ENCODE peak calls at places on chromosomes 6 and 20, in ten cellular contexts. One of them, this sample, is unnamed.

GRCh38 chr6:57097596-57097995 is 7.6 kb downstream of the ZNF451 start:
- DNase-seq in brain microvascular endothelial cell: peak
- DNase-seq in naive thymus-derived CD4-positive, alpha-beta T cell: no peak
- DNase-seq in colonic mucosa: no peak
- DNase-seq in left ventricle myocardium inferior: no peak
- DNase-seq in sigmoid colon: no peak
- DNase-seq in GM23338: no peak
- DNase-seq in MM.1S: no peak
- DNase-seq in caudate nucleus: no peak
- DNase-seq in lower lobe of right lung: no peak
- DNase-seq in this sample: no peak

GRCh38 chr6:99590728-99591672 is 15.6 kb upstream of the PRDM13 start:
- DNase-seq in brain microvascular endothelial cell: no peak
- DNase-seq in naive thymus-derived CD4-positive, alpha-beta T cell: no peak
- DNase-seq in colonic mucosa: no peak
- DNase-seq in left ventricle myocardium inferior: no peak
- DNase-seq in sigmoid colon: peak
- DNase-seq in GM23338: peak
- DNase-seq in MM.1S: no peak
- DNase-seq in caudate nucleus: no peak
- DNase-seq in lower lobe of right lung: no peak
- DNase-seq in this sample: peak

GRCh38 chr20:34549291-34549928 is 9.1 kb upstream of the MAP1LC3A start:
- DNase-seq in brain microvascular endothelial cell: no peak
- DNase-seq in naive thymus-derived CD4-positive, alpha-beta T cell: no peak
- DNase-seq in colonic mucosa: peak
- DNase-seq in left ventricle myocardium inferior: no peak
- DNase-seq in sigmoid colon: no peak
- DNase-seq in GM23338: peak
- DNase-seq in MM.1S: no peak
- DNase-seq in caudate nucleus: no peak
- DNase-seq in lower lobe of right lung: no peak
- DNase-seq in this sample: no peak

GRCh38 chr6:32973144-32973854 is 4.9 kb downstream of the BRD2 start:
- DNase-seq in brain microvascular endothelial cell: no peak
- DNase-seq in naive thymus-derived CD4-positive, alpha-beta T cell: peak
- DNase-seq in colonic mucosa: peak
- DNase-seq in left ventricle myocardium inferior: no peak
- DNase-seq in sigmoid colon: peak
- DNase-seq in GM23338: peak
- DNase-seq in MM.1S: peak
- DNase-seq in caudate nucleus: no peak
- DNase-seq in lower lobe of right lung: no peak
- DNase-seq in this sample: no peak

GRCh38 chr6:18260448-18261106 is 3.8 kb downstream of the DEK start:
- DNase-seq in brain microvascular endothelial cell: peak
- DNase-seq in naive thymus-derived CD4-positive, alpha-beta T cell: no peak
- DNase-seq in colonic mucosa: no peak
- DNase-seq in left ventricle myocardium inferior: no peak
- DNase-seq in sigmoid colon: no peak
- DNase-seq in GM23338: no peak
- DNase-seq in MM.1S: peak
- DNase-seq in caudate nucleus: no peak
- DNase-seq in lower lobe of right lung: peak
- DNase-seq in this sample: no peak

GRCh38 chr20:49234831-49235230 is 15.6 kb downstream of the DDX27 start:
- DNase-seq in brain microvascular endothelial cell: no peak
- DNase-seq in naive thymus-derived CD4-positive, alpha-beta T cell: no peak
- DNase-seq in colonic mucosa: no peak
- DNase-seq in left ventricle myocardium inferior: no peak
- DNase-seq in sigmoid colon: no peak
- DNase-seq in GM23338: no peak
- DNase-seq in MM.1S: no peak
- DNase-seq in caudate nucleus: no peak
- DNase-seq in lower lobe of right lung: no peak
- DNase-seq in this sample: no peak

GRCh38 chr6:35461270-35461669 is 6.9 kb upstream of the RPL10A start:
- DNase-seq in brain microvascular endothelial cell: no peak
- DNase-seq in naive thymus-derived CD4-positive, alpha-beta T cell: no peak
- DNase-seq in colonic mucosa: no peak
- DNase-seq in left ventricle myocardium inferior: no peak
- DNase-seq in sigmoid colon: no peak
- DNase-seq in GM23338: no peak
- DNase-seq in MM.1S: no peak
- DNase-seq in caudate nucleus: no peak
- DNase-seq in lower lobe of right lung: no peak
- DNase-seq in this sample: no peak

GRCh38 chr20:2368621-2369020 is 12.1 kb upstream of the TGM6 start:
- DNase-seq in brain microvascular endothelial cell: no peak
- DNase-seq in naive thymus-derived CD4-positive, alpha-beta T cell: no peak
- DNase-seq in colonic mucosa: no peak
- DNase-seq in left ventricle myocardium inferior: no peak
- DNase-seq in sigmoid colon: no peak
- DNase-seq in GM23338: no peak
- DNase-seq in MM.1S: no peak
- DNase-seq in caudate nucleus: no peak
- DNase-seq in lower lobe of right lung: no peak
- DNase-seq in this sample: no peak

GRCh38 chr20:57695012-57695411 is 14.8 kb downstream of the PMEPA1 start:
- DNase-seq in brain microvascular endothelial cell: no peak
- DNase-seq in naive thymus-derived CD4-positive, alpha-beta T cell: no peak
- DNase-seq in colonic mucosa: no peak
- DNase-seq in left ventricle myocardium inferior: no peak
- DNase-seq in sigmoid colon: no peak
- DNase-seq in GM23338: no peak
- DNase-seq in MM.1S: no peak
- DNase-seq in caudate nucleus: no peak
- DNase-seq in lower lobe of right lung: peak
- DNase-seq in this sample: no peak

GRCh38 chr20:57693002-57693582 is 16.7 kb downstream of the PMEPA1 start:
- DNase-seq in brain microvascular endothelial cell: no peak
- DNase-seq in naive thymus-derived CD4-positive, alpha-beta T cell: no peak
- DNase-seq in colonic mucosa: peak
- DNase-seq in left ventricle myocardium inferior: no peak
- DNase-seq in sigmoid colon: no peak
- DNase-seq in GM23338: peak
- DNase-seq in MM.1S: no peak
- DNase-seq in caudate nucleus: no peak
- DNase-seq in lower lobe of right lung: peak
- DNase-seq in this sample: no peak

GRCh38 chr20:57695940-57696339 is 13.9 kb downstream of the PMEPA1 start:
- DNase-seq in brain microvascular endothelial cell: no peak
- DNase-seq in naive thymus-derived CD4-positive, alpha-beta T cell: no peak
- DNase-seq in colonic mucosa: no peak
- DNase-seq in left ventricle myocardium inferior: no peak
- DNase-seq in sigmoid colon: no peak
- DNase-seq in GM23338: no peak
- DNase-seq in MM.1S: no peak
- DNase-seq in caudate nucleus: no peak
- DNase-seq in lower lobe of right lung: no peak
- DNase-seq in this sample: no peak

GRCh38 chr20:57693670-57694329 is 16.0 kb downstream of the PMEPA1 start:
- DNase-seq in brain microvascular endothelial cell: no peak
- DNase-seq in naive thymus-derived CD4-positive, alpha-beta T cell: no peak
- DNase-seq in colonic mucosa: no peak
- DNase-seq in left ventricle myocardium inferior: no peak
- DNase-seq in sigmoid colon: no peak
- DNase-seq in GM23338: no peak
- DNase-seq in MM.1S: no peak
- DNase-seq in caudate nucleus: peak
- DNase-seq in lower lobe of right lung: no peak
- DNase-seq in this sample: no peak

DNA sequence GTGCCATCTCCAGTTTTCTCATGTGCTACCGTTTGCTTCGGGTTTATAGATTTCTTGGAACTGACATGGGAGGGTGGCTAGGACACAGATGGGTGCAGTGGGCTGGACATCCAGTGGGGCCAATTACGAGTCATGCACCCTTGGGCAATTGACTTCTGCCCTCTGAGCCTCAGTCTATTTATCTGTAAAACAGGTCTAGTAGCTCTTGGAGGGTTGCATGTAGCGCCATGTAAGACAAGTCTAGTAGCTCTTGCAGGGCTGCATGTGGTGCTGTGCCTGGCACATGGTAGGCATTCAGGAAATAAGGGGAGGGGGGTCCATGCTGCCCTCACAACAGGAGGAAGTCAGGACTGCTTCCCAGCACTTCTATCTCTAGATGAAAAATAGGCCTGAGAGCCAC is 15.3 kb downstream of the PMEPA1 start:
- DNase-seq in brain microvascular endothelial cell: no peak
- DNase-seq in naive thymus-derived CD4-positive, alpha-beta T cell: no peak
- DNase-seq in colonic mucosa: no peak
- DNase-seq in left ventricle myocardium inferior: no peak
- DNase-seq in sigmoid colon: no peak
- DNase-seq in GM23338: no peak
- DNase-seq in MM.1S: no peak
- DNase-seq in caudate nucleus: no peak
- DNase-seq in lower lobe of right lung: no peak
- DNase-seq in this sample: no peak
- H3K27ac ChIP-seq in brain microvascular endothelial cell: no peak
- H3K27ac ChIP-seq in naive thymus-derived CD4-positive, alpha-beta T cell: no peak
- H3K27ac ChIP-seq in colonic mucosa: no peak
- H3K27ac ChIP-seq in left ventricle myocardium inferior: no peak
- H3K27ac ChIP-seq in sigmoid colon: no peak
- H3K27ac ChIP-seq in GM23338: no peak
- H3K27ac ChIP-seq in MM.1S: no peak
- H3K27ac ChIP-seq in caudate nucleus: no peak
- H3K27ac ChIP-seq in lower lobe of right lung: no peak
- H3K27ac ChIP-seq in this sample: no peak

GRCh38 chr6:44237021-44237812 is 9.7 kb upstream of the HSP90AB1 start:
- DNase-seq in brain microvascular endothelial cell: peak
- DNase-seq in naive thymus-derived CD4-positive, alpha-beta T cell: peak
- DNase-seq in colonic mucosa: peak
- DNase-seq in left ventricle myocardium inferior: peak
- DNase-seq in sigmoid colon: peak
- DNase-seq in GM23338: peak
- DNase-seq in MM.1S: peak
- DNase-seq in caudate nucleus: peak
- DNase-seq in lower lobe of right lung: peak
- DNase-seq in this sample: peak

GRCh38 chr6:44237813-44238433 is 9.0 kb upstream of the HSP90AB1 start:
- DNase-seq in brain microvascular endothelial cell: peak
- DNase-seq in naive thymus-derived CD4-positive, alpha-beta T cell: peak
- DNase-seq in colonic mucosa: peak
- DNase-seq in left ventricle myocardium inferior: peak
- DNase-seq in sigmoid colon: peak
- DNase-seq in GM23338: peak
- DNase-seq in MM.1S: peak
- DNase-seq in caudate nucleus: peak
- DNase-seq in lower lobe of right lung: peak
- DNase-seq in this sample: peak

GRCh38 chr6:44234101-44235090 is 11.0 kb downstream of the SLC29A1 start:
- DNase-seq in brain microvascular endothelial cell: peak
- DNase-seq in naive thymus-derived CD4-positive, alpha-beta T cell: no peak
- DNase-seq in colonic mucosa: peak
- DNase-seq in left ventricle myocardium inferior: peak
- DNase-seq in sigmoid colon: peak
- DNase-seq in GM23338: peak
- DNase-seq in MM.1S: no peak
- DNase-seq in caudate nucleus: peak
- DNase-seq in lower lobe of right lung: peak
- DNase-seq in this sample: peak

GRCh38 chr6:44235269-44235668 is 11.6 kb upstream of the HSP90AB1 start:
- DNase-seq in brain microvascular endothelial cell: no peak
- DNase-seq in naive thymus-derived CD4-positive, alpha-beta T cell: no peak
- DNase-seq in colonic mucosa: no peak
- DNase-seq in left ventricle myocardium inferior: no peak
- DNase-seq in sigmoid colon: no peak
- DNase-seq in GM23338: no peak
- DNase-seq in MM.1S: no peak
- DNase-seq in caudate nucleus: no peak
- DNase-seq in lower lobe of right lung: no peak
- DNase-seq in this sample: peak

DNA sequence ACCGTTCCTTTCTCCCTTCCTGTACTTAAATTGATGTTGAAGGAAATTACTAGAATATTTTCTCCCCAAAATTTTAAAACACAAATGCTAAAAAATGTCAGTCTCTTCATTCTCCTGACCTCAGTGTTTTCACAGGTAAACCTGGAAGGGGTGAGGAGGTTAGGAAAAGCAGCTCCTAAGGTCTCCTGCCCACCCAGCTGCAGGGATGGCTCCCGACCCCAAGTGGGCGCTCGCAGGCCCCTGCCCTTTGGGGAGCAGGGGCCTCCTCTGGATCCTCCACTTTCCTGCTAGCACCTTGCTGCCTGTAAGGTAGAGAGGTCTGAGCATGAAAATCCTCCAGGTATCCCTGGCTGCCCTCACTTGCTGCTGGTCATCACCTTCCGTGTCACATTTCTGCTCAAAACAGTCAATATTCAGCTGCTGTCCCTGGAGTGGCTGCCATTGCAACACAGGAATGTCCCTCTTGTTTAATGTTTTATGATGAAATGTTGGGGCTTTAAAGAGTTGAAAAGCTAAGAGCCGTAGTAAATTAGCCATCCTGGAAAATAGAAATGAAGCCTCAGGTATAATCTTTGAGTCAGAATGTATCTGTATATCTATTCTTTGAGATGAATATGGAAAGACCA is 10.9 kb upstream of the HSP90AB1 start:
- DNase-seq in brain microvascular endothelial cell: no peak
- DNase-seq in naive thymus-derived CD4-positive, alpha-beta T cell: no peak
- DNase-seq in colonic mucosa: no peak
- DNase-seq in left ventricle myocardium inferior: no peak
- DNase-seq in sigmoid colon: no peak
- DNase-seq in GM23338: peak
- DNase-seq in MM.1S: no peak
- DNase-seq in caudate nucleus: no peak
- DNase-seq in lower lobe of right lung: peak
- DNase-seq in this sample: peak
- H3K27ac ChIP-seq in brain microvascular endothelial cell: no peak
- H3K27ac ChIP-seq in naive thymus-derived CD4-positive, alpha-beta T cell: no peak
- H3K27ac ChIP-seq in colonic mucosa: no peak
- H3K27ac ChIP-seq in left ventricle myocardium inferior: peak
- H3K27ac ChIP-seq in sigmoid colon: peak
- H3K27ac ChIP-seq in GM23338: no peak
- H3K27ac ChIP-seq in MM.1S: no peak
- H3K27ac ChIP-seq in caudate nucleus: no peak
- H3K27ac ChIP-seq in lower lobe of right lung: no peak
- H3K27ac ChIP-seq in this sample: no peak

GRCh38 chr6:134720353-134721094 is 229.4 kb downstream of the ALDH8A1 start:
- DNase-seq in brain microvascular endothelial cell: no peak
- DNase-seq in naive thymus-derived CD4-positive, alpha-beta T cell: no peak
- DNase-seq in colonic mucosa: no peak
- DNase-seq in left ventricle myocardium inferior: no peak
- DNase-seq in sigmoid colon: no peak
- DNase-seq in GM23338: no peak
- DNase-seq in MM.1S: no peak
- DNase-seq in caudate nucleus: no peak
- DNase-seq in lower lobe of right lung: no peak
- DNase-seq in this sample: no peak

GRCh38 chr6:134722996-134723871 is 226.7 kb downstream of the ALDH8A1 start:
- DNase-seq in brain microvascular endothelial cell: peak
- DNase-seq in naive thymus-derived CD4-positive, alpha-beta T cell: no peak
- DNase-seq in colonic mucosa: no peak
- DNase-seq in left ventricle myocardium inferior: no peak
- DNase-seq in sigmoid colon: no peak
- DNase-seq in GM23338: no peak
- DNase-seq in MM.1S: no peak
- DNase-seq in caudate nucleus: no peak
- DNase-seq in lower lobe of right lung: no peak
- DNase-seq in this sample: no peak

GRCh38 chr6:134724653-134725340 is 225.1 kb downstream of the ALDH8A1 start:
- DNase-seq in brain microvascular endothelial cell: peak
- DNase-seq in naive thymus-derived CD4-positive, alpha-beta T cell: no peak
- DNase-seq in colonic mucosa: no peak
- DNase-seq in left ventricle myocardium inferior: no peak
- DNase-seq in sigmoid colon: no peak
- DNase-seq in GM23338: no peak
- DNase-seq in MM.1S: no peak
- DNase-seq in caudate nucleus: no peak
- DNase-seq in lower lobe of right lung: no peak
- DNase-seq in this sample: peak

GRCh38 chr6:134721095-134721400 is 228.9 kb downstream of the ALDH8A1 start:
- DNase-seq in brain microvascular endothelial cell: no peak
- DNase-seq in naive thymus-derived CD4-positive, alpha-beta T cell: no peak
- DNase-seq in colonic mucosa: no peak
- DNase-seq in left ventricle myocardium inferior: no peak
- DNase-seq in sigmoid colon: no peak
- DNase-seq in GM23338: no peak
- DNase-seq in MM.1S: no peak
- DNase-seq in caudate nucleus: no peak
- DNase-seq in lower lobe of right lung: no peak
- DNase-seq in this sample: no peak

DNA sequence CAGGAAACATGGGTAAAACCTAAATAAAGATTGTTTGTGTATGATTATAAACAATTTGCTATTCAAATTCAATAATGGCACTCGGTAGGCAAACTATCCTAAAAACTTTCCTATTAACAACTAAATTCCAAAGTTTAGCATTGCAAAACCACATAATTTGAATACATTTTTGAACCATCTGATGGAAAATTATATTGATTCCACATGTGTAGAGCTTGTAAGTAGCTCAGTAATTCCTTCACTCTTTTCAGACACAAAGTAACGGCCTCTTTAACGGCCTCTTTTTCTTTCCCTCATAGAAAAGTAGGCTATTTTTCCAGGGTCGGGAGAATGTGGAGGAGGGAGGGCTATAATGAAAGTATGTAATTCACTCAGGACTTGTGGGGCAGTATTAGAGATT is 227.5 kb downstream of the ALDH8A1 start:
- DNase-seq in brain microvascular endothelial cell: no peak
- DNase-seq in naive thymus-derived CD4-positive, alpha-beta T cell: no peak
- DNase-seq in colonic mucosa: no peak
- DNase-seq in left ventricle myocardium inferior: no peak
- DNase-seq in sigmoid colon: no peak
- DNase-seq in GM23338: no peak
- DNase-seq in MM.1S: no peak
- DNase-seq in caudate nucleus: no peak
- DNase-seq in lower lobe of right lung: no peak
- DNase-seq in this sample: no peak
- H3K27ac ChIP-seq in brain microvascular endothelial cell: peak
- H3K27ac ChIP-seq in naive thymus-derived CD4-positive, alpha-beta T cell: no peak
- H3K27ac ChIP-seq in colonic mucosa: no peak
- H3K27ac ChIP-seq in left ventricle myocardium inferior: peak
- H3K27ac ChIP-seq in sigmoid colon: no peak
- H3K27ac ChIP-seq in GM23338: no peak
- H3K27ac ChIP-seq in MM.1S: no peak
- H3K27ac ChIP-seq in caudate nucleus: no peak
- H3K27ac ChIP-seq in lower lobe of right lung: no peak
- H3K27ac ChIP-seq in this sample: no peak

DNA sequence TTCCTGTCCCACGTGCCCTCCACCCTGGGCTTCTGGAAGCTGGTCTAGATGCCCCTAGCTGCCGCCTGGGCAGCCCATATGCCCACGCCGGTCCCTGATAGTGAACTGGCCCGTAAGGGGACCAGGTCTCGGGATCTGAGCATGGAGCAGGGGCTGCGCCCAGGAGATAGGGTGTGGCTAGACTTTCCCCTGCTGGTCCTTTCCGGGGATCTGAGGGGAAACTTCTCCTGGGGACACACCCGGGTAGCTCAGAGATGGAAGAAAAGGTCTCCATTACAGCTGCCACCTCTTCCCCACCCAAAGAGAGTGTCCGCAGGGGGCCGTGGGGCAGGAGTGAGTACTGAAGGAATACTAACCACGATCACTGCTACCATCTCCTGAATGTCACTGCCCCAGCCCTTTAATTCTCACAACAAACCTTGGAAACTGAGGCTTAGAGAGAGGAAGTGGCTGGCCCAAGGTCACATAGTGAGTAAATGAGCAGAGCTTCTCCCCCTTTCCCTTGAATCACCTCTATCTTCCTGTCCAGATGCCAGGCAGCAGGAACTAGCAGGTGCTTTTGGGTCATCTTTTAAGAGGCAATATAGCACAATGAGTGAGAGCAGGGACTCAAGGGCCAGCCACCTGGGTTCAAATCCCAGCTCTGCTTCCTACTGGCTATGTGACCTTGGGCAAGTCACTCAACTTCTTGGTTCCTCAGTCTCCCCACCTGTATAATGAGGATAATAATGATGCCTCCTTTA is 11.8 kb upstream of the CCN5 start:
- DNase-seq in brain microvascular endothelial cell: no peak
- DNase-seq in naive thymus-derived CD4-positive, alpha-beta T cell: no peak
- DNase-seq in colonic mucosa: no peak
- DNase-seq in left ventricle myocardium inferior: no peak
- DNase-seq in sigmoid colon: no peak
- DNase-seq in GM23338: no peak
- DNase-seq in MM.1S: no peak
- DNase-seq in caudate nucleus: no peak
- DNase-seq in lower lobe of right lung: no peak
- DNase-seq in this sample: no peak
- H3K27ac ChIP-seq in brain microvascular endothelial cell: no peak
- H3K27ac ChIP-seq in naive thymus-derived CD4-positive, alpha-beta T cell: no peak
- H3K27ac ChIP-seq in colonic mucosa: no peak
- H3K27ac ChIP-seq in left ventricle myocardium inferior: peak
- H3K27ac ChIP-seq in sigmoid colon: peak
- H3K27ac ChIP-seq in GM23338: no peak
- H3K27ac ChIP-seq in MM.1S: no peak
- H3K27ac ChIP-seq in caudate nucleus: peak
- H3K27ac ChIP-seq in lower lobe of right lung: peak
- H3K27ac ChIP-seq in this sample: peak

This sample was measured in aorta.